ENCODE peak calls at places on chromosomes 2 and 18, in five cellular contexts. G is K562, V is body of pancreas, B is A549, K is heart left ventricle. W is an unnamed sample.

GRCh38 chr18:49733321-49733720 is 80.0 kb downstream of the ACAA2 start:
- ATAC-seq in V (no peak), B (no peak), G (no peak), K (no peak), W (no peak)

GRCh38 chr2:74428675-74429074 is 7.1 kb downstream of the WDR54 start:
- ATAC-seq in V (no peak), B (no peak), K (no peak), G (no peak), W (no peak)

GRCh38 chr2:30780776-30781330 is 26.4 kb downstream of the CAPN13 start:
- ATAC-seq in K (no peak), B (no peak), G (no peak), V (no peak), W (no peak)

GRCh38 chr18:74256190-74256589 is 35.6 kb downstream of the CYB5A start:
- ATAC-seq in B (no peak), V (no peak), G (peak), K (peak), W (no peak)

GRCh38 chr18:76232813-76233212 is 262.2 kb downstream of the ZNF516 start:
- ATAC-seq in V (no peak), K (no peak), B (no peak), G (no peak), W (no peak)

GRCh38 chr18:39555511-39555910 is 1989.9 kb upstream of the CELF4 start:
- ATAC-seq in V (no peak), B (no peak), G (no peak), K (no peak), W (no peak)

GRCh38 chr2:198004173-198004572 is 199.8 kb downstream of the PLCL1 start:
- ATAC-seq in B (no peak), G (no peak), V (no peak), K (no peak), W (no peak)

GRCh38 chr2:139478191-139478914 is 698.2 kb upstream of the NXPH2 start:
- ATAC-seq in B (no peak), K (no peak), V (no peak), G (no peak), W (no peak)

GRCh38 chr2:57877811-57878572 is 168.6 kb upstream of the VRK2 start:
- ATAC-seq in K (no peak), G (no peak), B (no peak), V (no peak), W (no peak)

GRCh38 chr18:29512761-29513160 is 1335.8 kb upstream of the CDH2 start:
- ATAC-seq in K (no peak), G (no peak), V (no peak), B (no peak), W (no peak)

GRCh38 chr2:74385396-74385795 is 5.3 kb upstream of the DCTN1 start:
- ATAC-seq in G (peak), V (no peak), B (no peak), K (no peak), W (peak)

GRCh38 chr18:35490894-35491688 is 6.7 kb downstream of the INO80C start:
- ATAC-seq in B (no peak), G (peak), V (no peak), K (peak), W (no peak)

GRCh38 chr2:231497651-231498050 is 32.6 kb downstream of the NMUR1 start:
- ATAC-seq in G (no peak), K (no peak), B (no peak), V (no peak), W (no peak)

GRCh38 chr2:59182249-59182648 is 941.1 kb upstream of the FANCL start:
- ATAC-seq in B (peak), V (no peak), K (no peak), G (peak), W (no peak)

GRCh38 chr18:68299906-68300305 is 415.0 kb downstream of the TMX3 start:
- ATAC-seq in V (no peak), B (no peak), K (no peak), G (no peak), W (no peak)

GRCh38 chr2:229370484-229370883 is 99.4 kb upstream of the PID1 start:
- ATAC-seq in B (no peak), G (no peak), V (no peak), K (no peak), W (peak)

GRCh38 chr2:192123847-192124246 is 70.9 kb downstream of the TMEFF2 start:
- ATAC-seq in V (no peak), B (no peak), G (no peak), K (no peak), W (peak)

GRCh38 chr2:240561325-240561971 is 1.3 kb downstream of the DUSP28 start:
- ATAC-seq in K (peak), B (no peak), V (no peak), G (peak), W (no peak)

GRCh38 chr2:240913810-240914644 is 7.9 kb downstream of the CROCC2 start:
- ATAC-seq in B (peak), G (peak), V (peak), K (peak), W (peak)

GRCh38 chr2:96389728-96390127 is 54.2 kb downstream of the NCAPH start:
- ATAC-seq in B (no peak), G (no peak), V (no peak), K (no peak), W (no peak)

GRCh38 chr18:12287131-12287681 is 20.8 kb upstream of the TUBB6 start:
- ATAC-seq in B (no peak), G (no peak), K (peak), V (peak), W (peak)

GRCh38 chr18:12291161-12291560 is 16.9 kb upstream of the TUBB6 start:
- ATAC-seq in B (no peak), K (no peak), G (no peak), V (no peak), W (no peak)

GRCh38 chr18:12288406-12288762 is 19.7 kb upstream of the TUBB6 start:
- ATAC-seq in V (no peak), K (peak), B (no peak), G (peak), W (no peak)

GRCh38 chr18:12290086-12290485 is 18.0 kb upstream of the TUBB6 start:
- ATAC-seq in V (no peak), G (no peak), B (no peak), K (no peak), W (no peak)

GRCh38 chr18:12287684-12288405 is 20.2 kb upstream of the TUBB6 start:
- ATAC-seq in G (peak), V (peak), B (peak), K (peak), W (peak)
- TF ChIP-seq POLR2A in G (no peak), V (peak), B (no peak), K (peak), W (peak)

GRCh38 chr2:236294647-236295046 is 30.4 kb upstream of the ASB18 start:
- ATAC-seq in G (no peak), V (no peak), B (no peak), K (no peak), W (no peak)
- TF ChIP-seq POLR2A in G (no peak), V (no peak), B (no peak), K (no peak), W (no peak)

GRCh38 chr2:3587021-3587420 is 7.9 kb upstream of the COLEC11 start:
- ATAC-seq in G (peak), V (no peak), K (no peak), B (peak), W (no peak)

GRCh38 chr2:3584076-3584475 is 9.0 kb downstream of the RPS7 start:
- ATAC-seq in K (no peak), B (no peak), V (no peak), G (peak), W (no peak)

GRCh38 chr2:3586220-3586619 is 8.7 kb upstream of the COLEC11 start:
- ATAC-seq in V (no peak), B (no peak), K (no peak), G (no peak), W (no peak)

GRCh38 chr2:3584608-3585007 is 9.5 kb downstream of the RPS7 start:
- ATAC-seq in K (no peak), V (no peak), G (peak), B (no peak), W (no peak)

DNA sequence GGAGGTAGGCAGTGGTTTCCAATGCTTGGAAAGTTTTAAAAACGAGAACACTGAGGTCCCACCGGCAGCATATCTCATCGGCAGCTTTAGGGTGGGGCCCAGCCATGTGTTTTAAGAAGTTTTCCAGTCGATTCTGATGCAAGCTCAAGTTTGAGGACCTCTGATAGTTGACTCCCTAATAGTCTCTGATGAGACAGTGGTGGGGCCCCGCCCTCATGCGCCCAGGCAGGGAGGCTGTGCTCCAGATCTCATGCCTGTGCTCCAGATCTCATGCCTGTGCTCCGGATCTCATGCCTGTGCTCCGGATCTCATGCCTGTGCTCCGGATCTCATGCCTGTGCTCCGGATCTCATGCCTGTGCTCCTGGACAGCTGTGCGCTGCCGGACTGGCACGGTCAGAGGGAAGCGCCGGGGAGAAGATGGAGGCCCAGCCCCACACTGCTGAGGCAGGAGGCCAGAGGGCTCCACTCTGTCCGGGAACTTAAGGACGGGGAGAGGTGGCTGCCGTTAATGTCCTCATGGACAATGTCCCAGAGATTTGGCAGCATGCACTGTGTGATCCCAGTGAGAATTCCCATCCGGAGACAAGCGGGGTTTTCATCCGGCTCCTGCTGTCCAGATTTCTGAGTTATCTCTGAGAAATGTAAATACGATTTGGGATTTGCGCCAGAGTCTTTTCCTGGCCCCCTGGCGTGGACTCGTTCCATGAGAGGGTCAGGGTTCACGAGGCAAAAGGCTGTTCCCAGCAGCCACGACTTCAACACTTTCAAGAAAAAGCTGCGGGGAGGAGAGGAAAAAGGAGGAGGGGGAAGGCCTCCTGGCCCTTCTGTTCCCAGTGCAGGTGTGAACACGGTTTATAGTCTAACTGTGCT is 9.4 kb upstream of the COLEC11 start:
- ATAC-seq in K (peak), B (peak), G (peak), V (peak), W (peak)
- TF ChIP-seq POLR2A in K (no peak), B (no peak), G (no peak), V (no peak), W (no peak)

GRCh38 chr2:146417942-146418341 is 1426.9 kb upstream of the ACVR2A start:
- ATAC-seq in G (no peak), V (no peak), K (no peak), B (no peak), W (no peak)

GRCh38 chr2:146413086-146413610 is 1431.7 kb upstream of the ACVR2A start:
- ATAC-seq in K (no peak), G (no peak), B (no peak), V (no peak), W (no peak)

GRCh38 chr2:146414456-146414855 is 1430.4 kb upstream of the ACVR2A start:
- ATAC-seq in G (no peak), V (no peak), K (no peak), B (no peak), W (no peak)

GRCh38 chr2:146412625-146413024 is 1432.2 kb upstream of the ACVR2A start:
- ATAC-seq in V (no peak), K (no peak), B (no peak), G (peak), W (no peak)

GRCh38 chr2:146415291-146415690 is 1429.5 kb upstream of the ACVR2A start:
- ATAC-seq in G (no peak), V (no peak), B (no peak), K (no peak), W (no peak)
- TF ChIP-seq POLR2A in G (no peak), V (no peak), B (no peak), K (no peak), W (no peak)

DNA sequence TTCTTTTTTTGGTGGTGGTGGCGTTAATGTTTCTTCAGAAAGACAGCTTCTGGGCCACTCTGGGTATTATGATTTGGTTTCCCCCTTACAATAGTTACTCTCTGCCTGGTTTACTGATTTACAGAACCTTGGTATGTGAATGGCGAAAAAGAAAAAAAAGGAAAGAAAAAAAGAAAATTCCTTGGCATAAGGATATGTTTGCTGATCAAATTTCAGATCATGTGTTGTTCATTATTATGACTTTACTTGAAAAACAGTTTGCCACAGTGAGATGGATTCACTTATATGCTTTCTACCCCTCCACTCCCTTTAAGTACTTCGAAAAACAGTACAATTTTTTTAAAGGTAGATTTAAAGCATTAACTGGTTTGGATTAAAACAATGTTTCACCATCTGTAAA is 21.0 kb downstream of the BCL11A start:
- ATAC-seq in B (no peak), K (no peak), G (no peak), V (no peak), W (no peak)
- TF ChIP-seq POLR2A in B (no peak), K (no peak), G (no peak), V (no peak), W (no peak)

DNA sequence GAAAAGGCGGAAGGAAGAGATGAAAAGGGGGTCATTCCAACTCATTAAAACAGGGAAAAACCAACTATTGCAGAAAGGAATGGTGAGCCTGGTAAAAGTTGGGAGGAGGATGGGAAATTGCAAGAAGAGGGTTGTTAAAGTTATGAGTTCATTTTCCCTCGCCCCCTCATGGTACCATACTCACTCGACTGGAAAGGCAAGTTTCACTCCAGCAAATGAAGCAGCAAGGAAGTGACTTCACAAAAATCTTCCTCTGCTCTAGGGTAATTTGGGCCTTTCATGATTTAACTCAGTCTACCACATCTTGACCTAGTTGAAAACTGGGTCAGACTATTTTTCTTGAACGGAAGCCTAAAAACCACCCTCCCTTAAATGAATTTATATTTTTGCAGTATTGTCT is 22.8 kb upstream of the DAW1 start:
- ATAC-seq in G (no peak), K (no peak), V (no peak), B (no peak), W (no peak)
- TF ChIP-seq POLR2A in G (no peak), K (no peak), V (no peak), B (no peak), W (no peak)

W was measured in gastroesophageal sphincter.